ENCODE peak calls at places on chromosomes 16 and 17, in four cellular contexts. O is H9, P is A673, X is thyroid gland. G is an unnamed sample.

GRCh38 chr16:19348578-19349315 is 63.2 kb downstream of the CLEC19A start:
- DNase-seq in X (no peak), P (peak), O (peak), G (peak)

GRCh38 chr16:75065149-75065807 is 51.3 kb downstream of the LDHD start:
- DNase-seq in P (no peak), O (no peak), X (peak), G (no peak)

GRCh38 chr17:34054495-34054894 is 200.6 kb upstream of the CCL2 start:
- DNase-seq in X (no peak), P (no peak), O (no peak), G (no peak)

GRCh38 chr17:63094636-63095035 is 128.6 kb downstream of the TANC2 start:
- DNase-seq in P (no peak), X (no peak), O (no peak), G (no peak)

GRCh38 chr16:84465154-84465553 is 39.3 kb downstream of the MEAK7 start:
- DNase-seq in P (no peak), O (peak), X (no peak), G (peak)

GRCh38 chr16:78437352-78437968 is 338.0 kb downstream of the WWOX start:
- DNase-seq in X (peak), P (peak), O (no peak), G (peak)

GRCh38 chr17:8807070-8807550 is 7.9 kb upstream of the MFSD6L start:
- DNase-seq in X (no peak), P (no peak), O (peak), G (peak)

GRCh38 chr17:278055-279028 is 74.3 kb downstream of the RPH3AL start:
- DNase-seq in O (no peak), P (no peak), X (no peak), G (no peak)

GRCh38 chr17:27581016-27581415 is 50.0 kb upstream of the LGALS9 start:
- DNase-seq in O (no peak), P (no peak), X (peak), G (no peak)

GRCh38 chr17:42346473-42346872 is 41.8 kb downstream of the STAT3 start:
- DNase-seq in O (no peak), P (no peak), X (no peak), G (no peak)

GRCh38 chr16:11280616-11281522 is at the start of gene PRM1:
- DNase-seq in X (no peak), O (peak), P (no peak), G (no peak)

GRCh38 chr17:49191917-49192741 is 18.2 kb downstream of the GNGT2 start:
- DNase-seq in P (peak), O (peak), X (peak), G (peak)

GRCh38 chr17:2292100-2292499 is 11.5 kb downstream of the SMG6 start:
- DNase-seq in O (no peak), X (no peak), P (no peak), G (no peak)

GRCh38 chr16:21264226-21265036 is 13.7 kb downstream of the CRYM start:
- DNase-seq in X (no peak), O (no peak), P (no peak), G (no peak)

GRCh38 chr17:16419074-16419928 is 3.9 kb downstream of the TRPV2 start:
- DNase-seq in X (peak), P (peak), O (no peak), G (peak)

GRCh38 chr17:57553525-57553924 is 191.6 kb downstream of the CCDC182 start:
- DNase-seq in X (no peak), P (no peak), O (no peak), G (no peak)

GRCh38 chr17:50182783-50183438 is 17.1 kb downstream of the SGCA start:
- DNase-seq in O (no peak), X (no peak), P (no peak), G (no peak)

GRCh38 chr17:77957215-77957868 is 1.2 kb upstream of the TNRC6C start:
- DNase-seq in O (no peak), X (no peak), P (peak), G (no peak)

GRCh38 chr17:69907081-69907847 is 167.8 kb upstream of the KCNJ16 start:
- DNase-seq in O (no peak), P (no peak), X (no peak), G (no peak)

GRCh38 chr17:77328823-77329740 is 188.3 kb downstream of the SEC14L1 start:
- DNase-seq in P (no peak), O (peak), X (no peak), G (peak)

GRCh38 chr17:57604771-57605733 is 140.0 kb downstream of the CCDC182 start:
- DNase-seq in P (peak), O (no peak), X (peak), G (no peak)

GRCh38 chr17:34579979-34580684 is 750 bp downstream of the TMEM132E start:
- DNase-seq in P (no peak), X (peak), O (peak), G (peak)

GRCh38 chr16:83409347-83409746 is 398.4 kb upstream of the HSBP1 start:
- DNase-seq in P (no peak), O (no peak), X (no peak), G (no peak)

GRCh38 chr16:89164436-89164835 is 7.1 kb upstream of the CDH15 start:
- DNase-seq in X (no peak), P (no peak), O (no peak), G (no peak)

GRCh38 chr16:82033683-82034300 is 1.3 kb upstream of the HSD17B2 start:
- DNase-seq in O (no peak), X (no peak), P (no peak), G (no peak)

GRCh38 chr16:66467611-66468010 is 40.5 kb downstream of the BEAN1 start:
- DNase-seq in P (no peak), O (no peak), X (no peak), G (no peak)

GRCh38 chr16:6286176-6286575 is 1046.5 kb upstream of the RBFOX1 start:
- DNase-seq in X (no peak), P (no peak), O (no peak), G (no peak)

GRCh38 chr16:2842340-2843000 is 12.4 kb downstream of the ZG16B start:
- DNase-seq in O (peak), X (peak), P (peak), G (peak)

GRCh38 chr17:42554250-42555121 is 1.8 kb downstream of the HSD17B1 start:
- DNase-seq in P (peak), O (peak), X (peak), G (peak)

GRCh38 chr16:70757183-70757582 is 43.8 kb downstream of the VAC14 start:
- DNase-seq in X (no peak), P (no peak), O (no peak), G (no peak)

GRCh38 chr17:56478836-56479447 is 114.6 kb upstream of the NOG start:
- DNase-seq in X (no peak), P (peak), O (peak), G (peak)

GRCh38 chr16:71840052-71840451 is 5.7 kb upstream of the ATXN1L start:
- DNase-seq in O (no peak), X (no peak), P (no peak), G (no peak)

GRCh38 chr17:35046740-35047283 is 16.7 kb downstream of the RFFL start:
- DNase-seq in P (peak), X (no peak), O (no peak), G (no peak)

GRCh38 chr16:85836706-85837582 is 37.4 kb downstream of the COX4I1 start:
- DNase-seq in X (no peak), O (no peak), P (no peak), G (no peak)

GRCh38 chr16:450800-451512 is 25.5 kb downstream of the RAB11FIP3 start:
- DNase-seq in O (no peak), X (peak), P (no peak), G (no peak)

GRCh38 chr16:12002447-12003006 is 26.0 kb downstream of the SNX29 start:
- DNase-seq in O (no peak), X (no peak), P (peak), G (no peak)

GRCh38 chr16:57029161-57030160 is 40.1 kb downstream of the NLRC5 start:
- DNase-seq in P (no peak), O (no peak), X (no peak), G (no peak)

GRCh38 chr17:82283208-82283749 is 9.8 kb upstream of the CSNK1D start:
- DNase-seq in P (peak), X (peak), O (no peak), G (no peak)

GRCh38 chr17:57085448-57086068 is 512 bp downstream of the AKAP1 start:
- DNase-seq in O (peak), X (peak), P (peak), G (peak)

GRCh38 chr17:75925103-75925502 is 15.7 kb downstream of the FBF1 start:
- DNase-seq in X (no peak), O (no peak), P (no peak), G (no peak)

GRCh38 chr17:75922963-75923874 is 17.6 kb downstream of the FBF1 start:
- DNase-seq in X (peak), P (no peak), O (no peak), G (no peak)

GRCh38 chr17:75925912-75926311 is 14.9 kb downstream of the FBF1 start:
- DNase-seq in X (no peak), O (no peak), P (no peak), G (no peak)

GRCh38 chr17:75931062-75931461 is 9.8 kb downstream of the FBF1 start:
- DNase-seq in P (no peak), O (no peak), X (no peak), G (peak)

GRCh38 chr17:75927286-75927922 is 13.4 kb downstream of the FBF1 start:
- DNase-seq in X (no peak), P (peak), O (peak), G (peak)
- TF ChIP-seq CTCF in X (no peak), P (peak), O (peak), G (peak)

GRCh38 chr17:67376892-67377726 is at the start of gene PITPNC1:
- DNase-seq in P (peak), O (peak), X (peak), G (peak)
- TF ChIP-seq CTCF in P (no peak), O (no peak), X (no peak), G (peak)

GRCh38 chr17:76152580-76152979 is 11.5 kb upstream of the FOXJ1 start:
- DNase-seq in P (no peak), X (no peak), O (peak), G (peak)

GRCh38 chr17:76154935-76155845 is 14.1 kb upstream of the FOXJ1 start:
- DNase-seq in O (peak), P (no peak), X (no peak), G (peak)

GRCh38 chr17:76154292-76154691 is 13.2 kb upstream of the FOXJ1 start:
- DNase-seq in O (no peak), X (no peak), P (no peak), G (no peak)

GRCh38 chr17:76153202-76153601 is 12.2 kb upstream of the FOXJ1 start:
- DNase-seq in P (no peak), X (no peak), O (peak), G (peak)

DNA sequence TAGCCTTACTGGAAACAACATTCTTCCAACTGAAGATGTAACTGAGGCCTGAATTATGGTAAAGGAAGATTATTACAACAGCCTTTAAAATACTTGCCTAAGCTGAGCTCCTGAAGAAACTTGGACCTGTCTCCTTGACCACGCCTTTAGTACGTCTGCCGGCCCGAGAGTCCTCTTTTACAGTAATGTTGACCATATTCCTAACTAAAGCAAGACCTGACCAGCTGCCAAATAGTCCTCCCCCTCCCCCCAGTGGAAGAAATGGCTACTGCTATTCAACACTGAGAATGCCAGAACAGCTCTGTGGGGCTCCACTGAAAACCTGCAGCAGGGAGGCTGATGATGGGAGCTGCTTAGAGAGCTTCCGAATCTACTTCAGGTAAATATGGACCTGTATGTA is 12.6 kb upstream of the FOXJ1 start:
- DNase-seq in P (no peak), O (peak), X (no peak), G (peak)
- TF ChIP-seq CTCF in P (no peak), O (peak), X (no peak), G (peak)

GRCh38 chr16:9428355-9429005 is 337.0 kb downstream of the HAPSTR1 start:
- DNase-seq in P (no peak), X (no peak), O (peak), G (no peak)
- TF ChIP-seq CTCF in P (no peak), X (no peak), O (peak), G (no peak)